ENCODE peak calls at places on chromosomes 12 and 14, in seven cellular contexts. C, W, Y, L, R, A and D are unnamed samples.

GRCh38 chr14:53925201-53925766 is 31.3 kb downstream of the BMP4 start:
- DNase-seq in L (no peak), R (no peak), Y (peak; percentile 64), A (no peak), C (no peak), W (peak; percentile 80), D (no peak)

GRCh38 chr14:77124345-77125274 is 17.0 kb downstream of the ZDHHC22 start:
- DNase-seq in A (no peak), R (peak; percentile 83), C (peak; percentile 51), Y (no peak), L (peak; percentile 16), W (peak; percentile 78), D (no peak)

GRCh38 chr12:89671469-89671868 is 37.2 kb downstream of the ATP2B1 start:
- DNase-seq in Y (peak; percentile 94), L (peak; percentile 64), A (no peak), R (no peak), W (peak; percentile 50), C (no peak), D (no peak)

GRCh38 chr12:56522486-56523193 is 1.0 kb downstream of the RBMS2 start:
- DNase-seq in W (peak; percentile 49), C (no peak), A (no peak), R (no peak), Y (peak; percentile 55), L (peak; percentile 13), D (no peak)

GRCh38 chr12:49827351-49828099 is 688 bp downstream of the NCKAP5L start:
- DNase-seq in A (no peak), L (peak; percentile 46), R (peak; percentile 71), Y (peak; percentile 75), C (peak; percentile 62), W (peak; percentile 85), D (peak; percentile 43)

GRCh38 chr12:6178981-6179761 is 21.0 kb upstream of the CD9 start:
- DNase-seq in W (peak; percentile 47), L (peak; percentile 51), R (no peak), C (no peak), A (no peak), Y (no peak), D (no peak)

GRCh38 chr14:60651051-60651935 is 2.0 kb upstream of the SIX1 start:
- DNase-seq in W (no peak), Y (no peak), A (no peak), C (no peak), L (no peak), R (peak; percentile 18), D (no peak)

GRCh38 chr12:64569923-64570595 is 40.2 kb upstream of the RASSF3 start:
- DNase-seq in A (no peak), C (no peak), L (no peak), W (peak; percentile 73), R (no peak), Y (peak; percentile 36), D (no peak)

GRCh38 chr12:112524676-112525425 is 106.1 kb downstream of the PTPN11 start:
- DNase-seq in Y (peak; percentile 7), C (no peak), R (no peak), L (peak; percentile 29), W (peak; percentile 17), A (peak; percentile 78), D (no peak)

GRCh38 chr12:57127710-57128518 is at the start of gene LRP1:
- DNase-seq in Y (peak; percentile 93), L (peak; percentile 82), R (peak; percentile 74), A (peak; percentile 62), W (peak; percentile 96), C (peak; percentile 79), D (peak; percentile 42)

GRCh38 chr12:104121001-104121400 is 17.0 kb downstream of the NFYB start:
- DNase-seq in W (peak; percentile 48), L (peak; percentile 78), A (no peak), R (no peak), Y (peak; percentile 68), C (no peak), D (no peak)